ENCODE peak calls at places on chromosomes 12 and 14, in five cellular contexts. U is cardiac muscle cell, A is left lung, J is fibroblast of lung, C is stomach. Z is an unnamed sample.
A peak's percentile ranks its signal among the peaks of the same experiment; 100 is the strongest.

GRCh38 chr12:15688838-15689237 is 100.3 kb downstream of the EPS8 start:
- DNase-seq in J (peak; percentile 45), A (no peak), U (peak; percentile 30), C (no peak), Z (no peak)

GRCh38 chr14:92408186-92408585 is 85.2 kb downstream of the SLC24A4 start:
- DNase-seq in C (no peak), J (peak; percentile 61), U (no peak), A (no peak), Z (no peak)

GRCh38 chr14:99938896-99939295 is 126.3 kb upstream of the EVL start:
- DNase-seq in A (no peak), C (no peak), J (no peak), U (no peak), Z (no peak)

GRCh38 chr14:36941783-36942521 is 230.5 kb downstream of the SLC25A21 start:
- DNase-seq in J (peak; percentile 69), U (peak; percentile 78), C (peak; percentile 77), A (peak; percentile 47), Z (no peak)

GRCh38 chr12:53659609-53660008 is 16.3 kb downstream of the ATP5MC2 start:
- DNase-seq in C (no peak), J (peak; percentile 46), U (no peak), A (no peak), Z (no peak)

GRCh38 chr14:43479751-43480150 is 1027.3 kb downstream of the FSCB start:
- DNase-seq in A (no peak), C (no peak), J (no peak), U (no peak), Z (no peak)

GRCh38 chr14:33754264-33754663 is 196.6 kb downstream of the EGLN3 start:
- DNase-seq in J (no peak), A (no peak), C (no peak), U (no peak), Z (no peak)

GRCh38 chr14:99475179-99475578 is 5.5 kb downstream of the SETD3 start:
- DNase-seq in U (peak; percentile 36), C (no peak), J (peak; percentile 32), A (no peak), Z (no peak)

GRCh38 chr12:116164976-116165425 is 112.5 kb downstream of the MED13L start:
- DNase-seq in U (no peak), J (peak; percentile 56), C (no peak), A (no peak), Z (no peak)

GRCh38 chr14:64363265-64363840 is 24.8 kb upstream of the MTHFD1 start:
- DNase-seq in U (no peak), A (no peak), J (peak; percentile 24), C (no peak), Z (no peak)

GRCh38 chr12:113299619-113300237 is 35.2 kb downstream of the SLC8B1 start:
- DNase-seq in J (peak; percentile 81), U (peak; percentile 24), C (peak; percentile 32), A (peak; percentile 84), Z (no peak)

GRCh38 chr14:74875941-74876913 is at the start of gene PROX2:
- DNase-seq in C (no peak), U (no peak), A (no peak), J (no peak), Z (no peak)

GRCh38 chr12:124655317-124656213 is 88.2 kb upstream of the NCOR2 start:
- DNase-seq in A (peak; percentile 76), U (peak; percentile 71), J (peak; percentile 97), C (peak; percentile 47), Z (no peak)

GRCh38 chr14:88986146-88986841 is 161.8 kb downstream of the TTC8 start:
- DNase-seq in U (no peak), A (no peak), C (no peak), J (peak; percentile 78), Z (no peak)

GRCh38 chr12:111444706-111445310 is 39.1 kb downstream of the SH2B3 start:
- DNase-seq in U (peak; percentile 61), C (peak; percentile 59), J (no peak), A (peak; percentile 87), Z (peak; percentile 80)

GRCh38 chr12:27561535-27562350 is 37.7 kb downstream of the PPFIBP1 start:
- DNase-seq in U (no peak), J (no peak), C (no peak), A (no peak), Z (no peak)

GRCh38 chr12:43858096-43858495 is 22.2 kb downstream of the TMEM117 start:
- DNase-seq in C (no peak), J (no peak), A (no peak), U (no peak), Z (no peak)

GRCh38 chr14:76715927-76716200 is 45.4 kb upstream of the VASH1 start:
- DNase-seq in J (no peak), C (no peak), U (no peak), A (no peak), Z (no peak)

GRCh38 chr12:50214018-50214417 is 46.8 kb upstream of the CERS5 start:
- DNase-seq in A (no peak), U (no peak), C (no peak), J (no peak), Z (no peak)
- H3K4me1 ChIP-seq in A (no peaks in the 10 kb centered on the region), U (peaks cover 7% of the 10 kb centered on the region), C (peaks cover 11% of the 10 kb centered on the region), J (peaks cover 2% of the 10 kb centered on the region), Z (peaks cover 18% of the 10 kb centered on the region)

DNA sequence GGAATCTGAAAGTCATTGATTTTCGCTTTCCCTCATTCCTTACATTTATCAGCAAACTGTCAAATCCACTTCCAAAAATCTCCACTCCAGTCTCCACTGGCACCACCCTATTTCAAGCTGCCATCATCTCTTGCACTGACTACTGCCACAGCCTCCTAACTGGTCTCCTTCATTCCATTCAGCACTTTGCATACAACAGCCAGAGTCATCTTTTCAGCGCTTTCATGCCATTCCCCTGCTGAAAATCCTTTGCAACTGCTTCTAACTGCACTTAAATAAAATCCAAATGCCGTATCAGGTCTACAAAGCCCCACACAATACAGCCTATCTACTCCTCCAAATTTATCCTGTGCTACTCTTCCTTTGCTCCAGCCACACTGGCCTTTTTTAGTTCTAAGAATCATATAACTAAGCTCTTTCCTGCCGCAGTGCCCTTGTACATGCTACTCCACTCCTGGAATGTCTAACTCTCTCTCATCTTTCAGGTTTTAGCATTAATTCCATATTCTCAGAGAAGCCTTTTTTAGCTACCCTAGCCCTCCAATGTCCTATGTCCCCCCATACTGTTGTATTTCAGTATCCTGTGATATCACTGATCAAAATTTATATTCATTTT is 21.6 kb downstream of the FERMT2 start:
- DNase-seq in U (no peak), C (no peak), J (no peak), A (no peak), Z (no peak)
- H3K4me1 ChIP-seq in U (peaks cover 12% of the 10 kb centered on the region), C (peaks cover 50% of the 10 kb centered on the region), J (peaks cover 13% of the 10 kb centered on the region), A (peaks cover 7% of the 10 kb centered on the region), Z (no peaks in the 10 kb centered on the region)

GRCh38 chr12:6546016-6546415 is 9.8 kb downstream of the IFFO1 start:
- DNase-seq in C (no peak), J (no peak), A (no peak), U (no peak), Z (no peak)

GRCh38 chr12:6547566-6547965 is 8.3 kb downstream of the IFFO1 start:
- DNase-seq in C (no peak), J (no peak), U (no peak), A (no peak), Z (no peak)

GRCh38 chr12:6549379-6550151 is 6.3 kb downstream of the IFFO1 start:
- DNase-seq in U (no peak), J (no peak), A (no peak), C (no peak), Z (no peak)

GRCh38 chr12:6548556-6549378 is 7.1 kb downstream of the IFFO1 start:
- DNase-seq in J (peak; percentile 75), U (no peak), A (no peak), C (no peak), Z (no peak)

DNA sequence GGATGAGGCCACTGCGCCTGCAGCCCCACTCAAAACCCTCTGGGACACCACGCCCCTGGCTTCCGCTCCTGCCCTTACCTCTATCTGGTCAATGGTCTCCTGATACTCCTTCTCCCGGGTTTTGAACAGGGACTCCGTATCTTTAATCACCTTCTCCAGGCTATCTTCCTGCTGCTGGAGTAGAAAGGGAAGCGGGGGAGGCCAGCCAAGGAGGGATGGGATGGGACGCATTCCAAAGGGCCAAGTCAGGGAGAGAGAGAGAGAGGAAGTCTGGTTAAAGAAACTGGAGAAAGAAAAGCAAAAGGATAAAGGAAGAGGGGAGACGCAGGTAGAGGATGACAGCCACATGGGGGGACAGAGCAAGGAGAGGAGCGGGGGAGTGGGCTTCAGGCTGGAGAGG is 7.9 kb downstream of the IFFO1 start:
- DNase-seq in A (no peak), U (no peak), J (peak; percentile 76), C (no peak), Z (no peak)
- H3K4me1 ChIP-seq in A (peaks cover 19% of the 10 kb centered on the region), U (peaks cover 18% of the 10 kb centered on the region), J (peaks cover 45% of the 10 kb centered on the region), C (peaks cover 25% of the 10 kb centered on the region), Z (no peaks in the 10 kb centered on the region)

DNA sequence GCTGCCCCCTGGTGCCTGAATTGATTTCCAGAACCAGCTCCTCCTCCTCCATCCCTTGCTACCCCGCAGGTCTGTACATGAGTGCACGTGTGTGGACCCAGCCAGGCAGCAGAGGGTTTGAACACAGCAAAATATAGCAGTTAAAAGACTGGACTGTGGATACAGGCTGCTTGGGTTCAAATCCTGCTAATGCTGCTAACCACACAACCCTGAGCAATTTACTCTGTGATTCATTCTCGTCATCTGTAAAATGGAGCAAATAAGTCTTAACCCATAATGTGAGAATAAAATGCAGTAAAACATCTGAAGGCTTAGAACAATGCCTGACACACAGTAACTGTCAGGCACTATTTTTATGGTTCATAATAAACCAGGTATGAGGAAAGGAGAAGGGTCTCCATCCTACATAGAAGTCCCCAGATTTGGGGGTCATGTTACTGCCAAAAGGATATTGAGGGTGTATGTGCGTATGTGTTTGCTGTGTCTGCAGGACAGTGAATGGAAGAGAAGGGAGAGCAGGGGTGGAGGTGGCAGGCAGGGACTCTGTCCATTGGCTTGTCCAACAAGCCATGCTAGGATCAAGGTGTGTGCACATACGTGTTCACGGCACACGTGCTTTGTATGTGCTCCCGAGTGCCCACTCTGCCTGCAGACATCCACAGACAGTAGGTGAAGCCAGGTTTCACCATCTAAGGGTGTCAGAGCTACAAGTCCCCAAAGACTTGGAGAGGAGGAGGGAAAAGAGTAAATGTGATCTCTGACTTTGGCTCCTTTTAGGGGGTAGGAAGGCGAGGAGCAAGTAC is 1.5 kb upstream of the STAT6 start:
- DNase-seq in J (no peak), A (no peak), U (no peak), C (peak; percentile 86), Z (no peak)
- H3K4me1 ChIP-seq in J (peaks cover 6% of the 10 kb centered on the region), A (peaks cover 15% of the 10 kb centered on the region), U (peaks cover 14% of the 10 kb centered on the region), C (peaks cover 24% of the 10 kb centered on the region), Z (peaks cover 32% of the 10 kb centered on the region)